ENCODE peak calls at places on chromosomes 6 and 20, in four cellular contexts. O is Panc1, P is upper lobe of right lung, E is activated B cell treated with CpG ODN at 0.5 μM for 24 hours. S is an unnamed sample.

GRCh38 chr6:139349464-139350020 is 24.9 kb downstream of the CITED2 start:
- ATAC-seq in O (no peak), P (no peak), E (no peak), S (no peak)

GRCh38 chr6:143612186-143612585 is 65.6 kb upstream of the PHACTR2 start:
- ATAC-seq in O (no peak), P (no peak), E (no peak), S (no peak)

GRCh38 chr6:168387426-168387825 is 53.6 kb upstream of the SMOC2 start:
- ATAC-seq in O (no peak), P (no peak), E (no peak), S (no peak)

GRCh38 chr6:136525586-136526195 is 24.5 kb downstream of the MAP7 start:
- ATAC-seq in O (peak), P (no peak), E (no peak), S (no peak)

GRCh38 chr6:121724576-121724975 is 289.1 kb downstream of the GJA1 start:
- ATAC-seq in O (no peak), P (no peak), E (no peak), S (no peak)

GRCh38 chr20:62051166-62051900 is 14.3 kb downstream of the TAF4 start:
- ATAC-seq in O (no peak), P (no peak), E (no peak), S (no peak)

GRCh38 chr20:34643919-34644318 is 33.0 kb downstream of the PIGU start:
- ATAC-seq in O (no peak), P (peak), E (no peak), S (no peak)

GRCh38 chr20:53040678-53041674 is 68.8 kb downstream of the TSHZ2 start:
- ATAC-seq in O (no peak), P (no peak), E (no peak), S (peak)

GRCh38 chr6:106241498-106241897 is 84.1 kb downstream of the ATG5 start:
- ATAC-seq in O (no peak), P (no peak), E (no peak), S (no peak)

GRCh38 chr6:41416165-41416837 is 80.9 kb downstream of the NCR2 start:
- ATAC-seq in O (no peak), P (no peak), E (no peak), S (no peak)

GRCh38 chr20:10111144-10111771 is 76.5 kb downstream of the ANKEF1 start:
- ATAC-seq in O (no peak), P (no peak), E (no peak), S (peak)

GRCh38 chr20:50562262-50562701 is 52.1 kb downstream of the PTPN1 start:
- ATAC-seq in O (no peak), P (peak), E (no peak), S (no peak)

GRCh38 chr6:145887969-145888368 is 73.4 kb upstream of the FBXO30 start:
- ATAC-seq in O (no peak), P (no peak), E (no peak), S (no peak)

S was measured in stimulated activated memory B cell treated with anti-CD40 and anti-IgM and Interleukin-4, amounts not matched to agents 10 μg/mL and 1 μg/mL and 100 μg/mL, for 72 hours.